ENCODE peak calls at places on chromosomes 16 and 17, in five cellular contexts. Y is colonic mucosa, S is GM20000, A is transverse colon, D is kidney epithelial cell. F is an unnamed sample.

GRCh38 chr17:50173335-50173941 is 7.6 kb downstream of the SGCA start:
- DNase-seq in Y (no peak), S (no peak), A (no peak), D (peak), F (no peak)

GRCh38 chr16:57590654-57591085 is 37.8 kb upstream of the ADGRG1 start:
- DNase-seq in Y (no peak), S (no peak), A (no peak), D (peak), F (peak)

GRCh38 chr17:41140360-41141132 is at the start of gene KRTAP4-6:
- DNase-seq in Y (no peak), S (no peak), A (no peak), D (peak), F (no peak)

GRCh38 chr17:31739300-31739699 is 119.7 kb downstream of the COPRS start:
- DNase-seq in Y (no peak), S (no peak), A (no peak), D (no peak), F (no peak)

GRCh38 chr17:79986441-79987186 is 49.1 kb downstream of the TBC1D16 start:
- DNase-seq in Y (peak), S (no peak), A (no peak), D (no peak), F (no peak)

GRCh38 chr16:20323591-20324117 is 3.7 kb downstream of the GP2 start:
- DNase-seq in Y (no peak), S (no peak), A (no peak), D (no peak), F (no peak)

GRCh38 chr17:81414751-81415516 is 19.7 kb downstream of the BAHCC1 start:
- DNase-seq in Y (no peak), S (no peak), A (no peak), D (no peak), F (no peak)

GRCh38 chr16:57615813-57616212 is 12.6 kb upstream of the ADGRG1 start:
- DNase-seq in Y (peak), S (no peak), A (no peak), D (no peak), F (no peak)

GRCh38 chr16:59260892-59261291 is 526.8 kb upstream of the GOT2 start:
- DNase-seq in Y (no peak), S (no peak), A (no peak), D (no peak), F (no peak)

DNA sequence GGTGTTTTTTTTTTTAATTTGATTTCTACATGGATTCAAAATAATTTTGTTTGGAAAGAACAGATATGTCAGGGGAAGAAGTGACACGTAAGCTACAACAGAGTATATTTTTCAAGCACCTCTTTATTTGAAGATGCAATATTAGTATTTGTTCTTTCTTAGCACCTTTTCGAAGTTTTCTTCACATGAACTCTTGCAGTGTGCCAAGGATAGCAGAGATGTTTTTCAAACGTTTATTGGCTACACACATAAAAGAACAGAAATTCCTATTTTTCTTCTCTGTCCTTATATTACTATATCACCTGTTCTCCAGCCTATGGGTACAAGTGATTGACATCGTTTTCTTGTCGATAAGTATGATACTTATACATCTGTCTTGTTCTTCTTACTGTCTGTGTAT is 192.7 kb upstream of the TBX2 start:
- DNase-seq in Y (no peak), S (no peak), A (no peak), D (no peak), F (no peak)
- TF ChIP-seq CTCF in Y (no peak), S (no peak), A (no peak), D (no peak), F (no peak)

GRCh38 chr16:88821168-88821850 is 9.6 kb upstream of the APRT start:
- DNase-seq in Y (no peak), S (no peak), A (no peak), D (no peak), F (no peak)
- TF ChIP-seq CTCF in Y (no peak), S (no peak), A (no peak), D (no peak), F (no peak)

DNA sequence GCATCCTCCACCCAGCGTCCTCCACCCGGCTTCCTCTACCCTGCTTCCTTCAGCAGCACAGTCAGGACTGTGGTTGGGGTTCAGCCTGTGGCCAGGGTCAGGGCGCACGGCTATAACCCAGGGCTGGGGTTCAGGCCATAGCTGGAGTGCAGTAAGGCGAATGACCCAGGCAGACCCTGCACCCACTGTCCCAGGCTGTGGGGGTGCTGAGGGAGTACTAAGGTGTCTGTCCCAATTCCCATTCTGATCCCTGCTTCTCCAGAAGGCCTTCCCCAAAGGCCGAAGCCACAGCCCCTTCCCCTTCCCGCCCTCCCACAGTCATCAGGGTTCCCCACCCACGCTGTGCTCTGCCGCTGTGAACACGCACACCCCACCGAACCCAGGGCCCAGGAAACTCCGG is 12.4 kb downstream of the EMC6 start:
- DNase-seq in Y (no peak), S (no peak), A (no peak), D (no peak), F (no peak)
- TF ChIP-seq CTCF in Y (no peak), S (no peak), A (no peak), D (no peak), F (no peak)

GRCh38 chr16:29790183-29790948 is at the start of gene KIF22:
- DNase-seq in Y (peak), S (peak), A (peak), D (peak), F (peak)
- TF ChIP-seq CTCF in Y (peak), S (peak), A (peak), D (peak), F (peak)

GRCh38 chr16:82755570-82756282 is 129.0 kb downstream of the CDH13 start:
- DNase-seq in Y (no peak), S (no peak), A (no peak), D (no peak), F (no peak)
- TF ChIP-seq CTCF in Y (no peak), S (no peak), A (no peak), D (peak), F (peak)

GRCh38 chr17:15197229-15197628 is 67.9 kb downstream of the PMP22 start:
- DNase-seq in Y (no peak), S (no peak), A (no peak), D (no peak), F (no peak)

GRCh38 chr17:15194859-15195277 is 70.3 kb downstream of the PMP22 start:
- DNase-seq in Y (no peak), S (no peak), A (no peak), D (no peak), F (no peak)
- TF ChIP-seq CTCF in Y (no peak), S (no peak), A (no peak), D (no peak), F (no peak)

GRCh38 chr17:75390982-75391381 is 14.5 kb downstream of the GRB2 start:
- DNase-seq in Y (no peak), S (no peak), A (no peak), D (no peak), F (no peak)

GRCh38 chr17:75392559-75392958 is 12.9 kb downstream of the GRB2 start:
- DNase-seq in Y (no peak), S (no peak), A (no peak), D (no peak), F (no peak)

GRCh38 chr17:75396025-75396424 is 9.5 kb downstream of the GRB2 start:
- DNase-seq in Y (no peak), S (no peak), A (no peak), D (no peak), F (no peak)

GRCh38 chr17:75394332-75394918 is 11.1 kb downstream of the GRB2 start:
- DNase-seq in Y (no peak), S (no peak), A (no peak), D (no peak), F (no peak)

DNA sequence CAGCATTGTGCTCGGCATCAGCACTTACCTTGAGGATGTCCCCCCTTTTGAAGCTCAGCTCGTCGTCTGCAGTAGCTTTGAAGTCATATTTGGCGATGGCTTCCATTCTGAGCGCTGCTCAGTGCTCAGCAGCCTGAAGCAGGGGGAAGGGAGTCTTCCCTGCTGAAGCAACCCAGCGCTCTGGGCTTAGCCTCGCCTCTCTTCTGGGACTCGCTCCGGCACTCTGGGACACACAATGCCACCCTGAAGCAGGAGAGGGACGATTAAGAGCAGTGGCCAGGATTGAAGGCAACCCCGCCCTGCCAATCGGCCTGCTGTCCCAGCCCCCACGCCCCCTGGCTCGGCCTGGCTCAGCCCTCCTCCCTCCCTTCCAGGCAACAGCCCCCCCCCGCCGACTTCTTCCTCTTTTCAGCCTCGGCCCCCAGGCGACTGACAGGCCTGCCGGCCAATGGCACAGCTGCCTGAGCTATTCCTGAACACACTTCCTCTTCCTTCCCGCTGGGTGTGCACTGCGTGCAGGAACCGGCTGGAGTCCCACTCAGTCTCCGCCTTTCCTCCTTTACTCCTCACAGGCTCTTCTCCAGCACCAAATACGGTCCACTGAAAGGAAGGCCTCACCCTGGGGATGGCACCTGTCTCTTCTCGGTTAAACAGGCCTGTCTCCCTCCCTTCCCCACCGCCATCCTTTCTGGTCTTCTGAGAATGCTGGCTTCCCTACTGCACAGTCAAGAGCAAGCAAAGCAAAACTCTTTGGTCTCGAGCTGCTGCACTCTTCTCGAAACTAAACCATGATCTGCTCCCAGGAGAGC is 11.8 kb downstream of the GRB2 start:
- DNase-seq in Y (peak), S (peak), A (peak), D (peak), F (peak)
- TF ChIP-seq CTCF in Y (no peak), S (no peak), A (peak), D (no peak), F (no peak)

DNA sequence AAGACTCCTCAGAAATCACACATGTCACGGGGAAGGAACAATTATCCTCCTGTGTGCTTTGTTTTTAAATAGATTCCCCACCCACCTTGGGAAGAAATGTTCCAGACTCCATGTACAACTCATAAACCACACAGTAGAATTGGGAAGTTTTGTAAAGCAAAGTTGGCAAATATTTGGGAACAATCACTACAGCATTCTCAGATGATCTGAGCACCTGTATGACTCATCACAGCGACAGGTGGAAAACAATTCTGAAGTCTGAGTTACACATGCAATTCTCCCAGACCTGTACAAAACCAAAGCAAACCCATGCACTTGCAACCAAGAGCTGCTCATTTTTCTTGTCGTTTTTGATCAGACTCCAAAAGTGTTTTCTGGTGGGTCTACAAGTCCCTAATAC is 14.4 kb upstream of the MYLK3 start:
- DNase-seq in Y (no peak), S (no peak), A (no peak), D (no peak), F (no peak)
- TF ChIP-seq CTCF in Y (no peak), S (no peak), A (no peak), D (no peak), F (no peak)

GRCh38 chr17:28718317-28718672 is 627 bp upstream of the RAB34 start:
- DNase-seq in Y (no peak), S (no peak), A (no peak), D (no peak), F (no peak)

GRCh38 chr17:28717578-28718316 is at the start of gene RAB34:
- DNase-seq in Y (peak), S (peak), A (peak), D (no peak), F (peak)

GRCh38 chr17:28715217-28715616 is 2.5 kb downstream of the RAB34 start:
- DNase-seq in Y (no peak), S (no peak), A (no peak), D (no peak), F (no peak)

GRCh38 chr17:28718990-28719433 is 773 bp upstream of the RPL23A start:
- DNase-seq in Y (no peak), S (no peak), A (no peak), D (no peak), F (no peak)

GRCh38 chr17:28716740-28717577 is 709 bp downstream of the RAB34 start:
- DNase-seq in Y (peak), S (no peak), A (no peak), D (no peak), F (no peak)
- TF ChIP-seq CTCF in Y (no peak), S (no peak), A (no peak), D (no peak), F (no peak)